ENCODE peak calls at places on chromosome 17, in eight cellular contexts. D is adrenal gland; F is uterus; T is activated CD4-positive, CD25-positive, alpha-beta regulatory T cell; N is transverse colon; U is T-cell; J is thoracic aorta; V is COLO829. G is an unnamed sample.

GRCh38 chr17:81230043-81230820 is 7.5 kb upstream of the CEP131 start:
- DNase-seq in T (no peak), V (no peak), U (no peak), J (no peak), D (no peak), F (no peak), N (no peak), G (no peak)

GRCh38 chr17:57091186-57091618 is 6.2 kb downstream of the AKAP1 start:
- DNase-seq in N (no peak), V (no peak), U (no peak), J (no peak), T (no peak), D (peak; percentile 53), F (no peak), G (no peak)

GRCh38 chr17:76993636-76994035 is 125.4 kb downstream of the MGAT5B start:
- DNase-seq in N (no peak), V (no peak), D (no peak), J (no peak), U (peak; percentile 43), T (no peak), F (no peak), G (no peak)

GRCh38 chr17:17606416-17607000 is 15.0 kb upstream of the PEMT start:
- DNase-seq in U (no peak), F (no peak), J (no peak), V (no peak), T (no peak), N (no peak), D (no peak), G (no peak)

GRCh38 chr17:74763565-74764387 is 12.4 kb downstream of the NAT9 start:
- DNase-seq in D (peak; percentile 60), U (no peak), N (peak; percentile 82), J (no peak), F (no peak), T (no peak), V (no peak), G (no peak)

GRCh38 chr17:34378664-34379101 is 15.7 kb upstream of the CCL1 start:
- DNase-seq in N (peak; percentile 28), D (no peak), F (no peak), T (no peak), U (no peak), V (no peak), J (no peak), G (no peak)

GRCh38 chr17:8226536-8227237 is 16.3 kb upstream of the AURKB start:
- DNase-seq in T (no peak), D (peak; percentile 88), U (peak; percentile 13), F (peak; percentile 78), V (peak; percentile 75), N (peak; percentile 81), J (no peak), G (no peak)

GRCh38 chr17:68200689-68201424 is 47.0 kb upstream of the AMZ2 start:
- DNase-seq in N (peak; percentile 80), U (peak; percentile 76), J (no peak), F (peak; percentile 76), D (peak; percentile 77), T (peak; percentile 54), V (peak; percentile 40), G (peak; percentile 33)

GRCh38 chr17:2064980-2065785 is 10.3 kb downstream of the HIC1 start:
- DNase-seq in T (peak; percentile 30), F (no peak), J (no peak), V (no peak), U (peak; percentile 43), N (peak; percentile 46), D (no peak), G (no peak)

GRCh38 chr17:79839363-79840203 is at the start of gene CBX4:
- DNase-seq in J (peak; percentile 84), T (peak; percentile 89), V (peak; percentile 75), F (peak; percentile 93), N (peak; percentile 97), D (peak; percentile 95), U (peak; percentile 92), G (peak; percentile 63)

GRCh38 chr17:50317121-50317520 is 28.8 kb upstream of the XYLT2 start:
- DNase-seq in D (no peak), F (no peak), N (no peak), V (no peak), J (no peak), T (no peak), U (no peak), G (no peak)

GRCh38 chr17:46995841-46996571 is 17.0 kb upstream of the RPRML start:
- DNase-seq in N (no peak), D (no peak), V (no peak), J (no peak), U (no peak), T (no peak), F (no peak), G (no peak)

GRCh38 chr17:72567774-72568173 is 447.0 kb downstream of the SOX9 start:
- DNase-seq in N (no peak), D (no peak), U (no peak), T (no peak), V (no peak), J (no peak), F (no peak), G (no peak)

GRCh38 chr17:76370261-76370993 is 14.0 kb upstream of the SPHK1 start:
- DNase-seq in U (no peak), N (peak; percentile 54), T (no peak), V (no peak), D (peak; percentile 68), J (peak; percentile 77), F (peak; percentile 85), G (no peak)

GRCh38 chr17:37094391-37094790 is 145.6 kb downstream of the AATF start:
- DNase-seq in N (no peak), T (no peak), D (no peak), F (no peak), J (no peak), V (peak; percentile 79), U (no peak), G (no peak)

GRCh38 chr17:44192750-44193149 is 6.0 kb downstream of the TMUB2 start:
- DNase-seq in V (no peak), U (no peak), N (no peak), F (no peak), D (no peak), J (no peak), T (no peak), G (no peak)

GRCh38 chr17:58680038-58680369 is 11.8 kb downstream of the TEX14 start:
- DNase-seq in D (no peak), V (no peak), N (no peak), J (no peak), U (no peak), T (no peak), F (no peak), G (no peak)

GRCh38 chr17:63222655-63223054 is 223.5 kb downstream of the CYB561 start:
- DNase-seq in N (no peak), V (no peak), D (no peak), U (no peak), J (no peak), F (no peak), T (no peak), G (no peak)

GRCh38 chr17:75970011-75970523 is 8.9 kb downstream of the ACOX1 start:
- DNase-seq in T (no peak), U (no peak), D (no peak), J (no peak), F (no peak), V (no peak), N (no peak), G (no peak)

GRCh38 chr17:81250286-81251090 is 11.4 kb downstream of the NDUFAF8 start:
- DNase-seq in J (no peak), T (no peak), U (no peak), D (no peak), N (no peak), V (no peak), F (no peak), G (no peak)

GRCh38 chr17:34398990-34399389 is 36.0 kb upstream of the CCL1 start:
- DNase-seq in J (no peak), F (no peak), V (no peak), N (no peak), T (no peak), D (no peak), U (no peak), G (no peak)

GRCh38 chr17:31674305-31674704 is 184.7 kb downstream of the COPRS start:
- DNase-seq in J (no peak), U (no peak), V (no peak), F (no peak), D (no peak), N (no peak), T (no peak), G (no peak)